ENCODE peak calls at places on chromosome 22, in seven cellular contexts. Q is suprapubic skin, H is lung, K is fibroblast of villous mesenchyme, W is BJ, J is esophagus squamous epithelium, E is heart right ventricle. A is an unnamed sample.

GRCh38 chr22:22616636-22617035 is 27.8 kb upstream of the GGTLC2 start:
- DNase-seq in Q (no peak), H (no peak), K (no peak), W (no peak), J (no peak), E (no peak), A (no peak)

GRCh38 chr22:46674906-46675305 is 54.7 kb downstream of the GRAMD4 start:
- DNase-seq in Q (no peak), H (no peak), K (no peak), W (no peak), J (no peak), E (no peak), A (no peak)

GRCh38 chr22:29037340-29037932 is 24.2 kb downstream of the C22orf31 start:
- DNase-seq in Q (no peak), H (no peak), K (no peak), W (no peak), J (no peak), E (no peak), A (no peak)

GRCh38 chr22:45319319-45319675 is 9.6 kb downstream of the FAM118A start:
- DNase-seq in Q (no peak), H (no peak), K (peak), W (no peak), J (no peak), E (no peak), A (peak)

GRCh38 chr22:40178417-40179409 is 988 bp downstream of the TNRC6B start:
- DNase-seq in Q (no peak), H (no peak), K (peak), W (no peak), J (no peak), E (no peak), A (no peak)

GRCh38 chr22:44444341-44445306 is 53.4 kb downstream of the RTL6 start:
- DNase-seq in Q (no peak), H (no peak), K (no peak), W (no peak), J (no peak), E (no peak), A (no peak)

GRCh38 chr22:46439576-46440465 is 97.6 kb downstream of the CELSR1 start:
- DNase-seq in Q (no peak), H (no peak), K (no peak), W (no peak), J (no peak), E (no peak), A (no peak)

GRCh38 chr22:45720875-45721378 is 49.3 kb downstream of the ATXN10 start:
- DNase-seq in Q (no peak), H (no peak), K (no peak), W (no peak), J (no peak), E (no peak), A (no peak)

GRCh38 chr22:28009272-28009827 is 90.3 kb upstream of the PITPNB start:
- DNase-seq in Q (peak), H (peak), K (peak), W (peak), J (no peak), E (peak), A (peak)

GRCh38 chr22:34950480-34950879 is 115.5 kb upstream of the ISX start:
- DNase-seq in Q (no peak), H (no peak), K (no peak), W (no peak), J (no peak), E (no peak), A (no peak)

GRCh38 chr22:23064381-23065068 is 5.8 kb upstream of the GNAZ start:
- DNase-seq in Q (peak), H (no peak), K (no peak), W (no peak), J (no peak), E (peak), A (no peak)

GRCh38 chr22:29030016-29030617 is 31.5 kb downstream of the C22orf31 start:
- DNase-seq in Q (no peak), H (no peak), K (peak), W (no peak), J (no peak), E (no peak), A (peak)

GRCh38 chr22:44214764-44215163 is 34.0 kb downstream of the PARVG start:
- DNase-seq in Q (no peak), H (peak), K (no peak), W (no peak), J (no peak), E (no peak), A (no peak)

GRCh38 chr22:16774911-16775529 is 50.2 kb downstream of the XKR3 start:
- DNase-seq in Q (no peak), H (no peak), K (no peak), W (no peak), J (no peak), E (no peak), A (no peak)

GRCh38 chr22:49142891-49143290 is 684.8 kb downstream of the BRD1 start:
- DNase-seq in Q (no peak), H (no peak), K (no peak), W (no peak), J (no peak), E (no peak), A (no peak)

GRCh38 chr22:41745968-41746367 is 46.7 kb downstream of the MEI1 start:
- DNase-seq in Q (no peak), H (no peak), K (no peak), W (no peak), J (no peak), E (no peak), A (no peak)

GRCh38 chr22:43945632-43946390 is 9.4 kb upstream of the SAMM50 start:
- DNase-seq in Q (no peak), H (peak), K (peak), W (no peak), J (no peak), E (peak), A (no peak)

GRCh38 chr22:46992121-46992731 is 229.8 kb downstream of the TBC1D22A start:
- DNase-seq in Q (no peak), H (no peak), K (no peak), W (no peak), J (no peak), E (no peak), A (no peak)

GRCh38 chr22:48952256-48953102 is 875.2 kb downstream of the BRD1 start:
- DNase-seq in Q (peak), H (peak), K (no peak), W (no peak), J (no peak), E (no peak), A (no peak)

GRCh38 chr22:28903719-28904118 is 20.3 kb downstream of the ZNRF3 start:
- DNase-seq in Q (no peak), H (no peak), K (no peak), W (no peak), J (no peak), E (peak), A (no peak)

GRCh38 chr22:24467340-24467739 is 27.8 kb upstream of the UPB1 start:
- DNase-seq in Q (no peak), H (no peak), K (no peak), W (no peak), J (no peak), E (no peak), A (no peak)

GRCh38 chr22:47041201-47042115 is 279.0 kb downstream of the TBC1D22A start:
- DNase-seq in Q (no peak), H (no peak), K (no peak), W (no peak), J (no peak), E (no peak), A (no peak)

GRCh38 chr22:32544953-32545558 is 70.4 kb downstream of the FBXO7 start:
- DNase-seq in Q (no peak), H (no peak), K (peak), W (peak), J (no peak), E (no peak), A (no peak)

GRCh38 chr22:32389685-32390084 is 22.4 kb downstream of the RTCB start:
- DNase-seq in Q (no peak), H (no peak), K (peak), W (no peak), J (no peak), E (no peak), A (no peak)

GRCh38 chr22:49052023-49052538 is 775.6 kb downstream of the BRD1 start:
- DNase-seq in Q (no peak), H (no peak), K (no peak), W (no peak), J (no peak), E (no peak), A (no peak)

GRCh38 chr22:25201557-25202273 is 2.1 kb downstream of the CRYBB3 start:
- DNase-seq in Q (no peak), H (no peak), K (no peak), W (no peak), J (no peak), E (no peak), A (no peak)

DNA sequence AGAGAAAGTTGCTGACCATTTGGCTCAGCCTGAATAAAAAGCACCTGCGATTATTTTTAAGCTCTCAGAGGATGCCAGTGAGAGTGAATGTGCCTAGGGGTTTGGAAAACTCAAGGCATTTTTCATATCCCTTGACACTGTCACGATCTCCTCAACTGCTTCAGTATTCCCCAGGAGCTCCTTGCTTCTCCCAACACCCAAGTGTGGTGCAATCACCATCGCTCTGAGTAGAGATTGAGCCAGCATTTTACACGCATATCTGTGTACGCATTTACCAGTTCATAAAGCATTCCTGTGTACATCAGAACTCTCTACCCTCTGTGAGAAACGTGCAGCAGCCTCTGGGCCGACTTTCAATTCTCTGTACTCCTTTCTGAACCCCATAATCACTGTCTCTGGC is 1.3 kb downstream of the SRRD start:
- DNase-seq in Q (no peak), H (no peak), K (peak), W (no peak), J (no peak), E (no peak), A (no peak)
- H3K4me3 ChIP-seq in Q (peak), H (no peak), K (no peak), W (no peak), J (no peak), E (no peak), A (no peak)

DNA sequence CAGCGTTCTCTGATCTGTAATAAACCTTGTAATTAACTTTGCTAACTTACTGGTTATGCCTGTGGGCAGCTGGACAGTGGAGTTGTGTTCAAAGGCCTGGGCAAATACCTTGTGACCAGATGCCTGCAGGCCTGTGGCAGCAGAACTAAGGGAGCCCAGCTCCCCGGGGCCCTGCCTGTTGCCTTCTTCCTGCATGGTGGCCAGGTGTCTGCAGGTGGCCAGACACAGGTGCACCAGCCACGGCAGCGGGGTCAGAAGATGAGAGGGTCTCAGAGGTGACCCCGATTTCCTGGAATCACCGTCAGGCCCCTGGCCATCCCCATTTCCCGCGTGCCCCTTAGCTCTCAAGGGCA is 127.2 kb downstream of the OSBP2 start:
- DNase-seq in Q (no peak), H (no peak), K (no peak), W (no peak), J (no peak), E (no peak), A (no peak)
- H3K4me3 ChIP-seq in Q (peak), H (no peak), K (no peak), W (peak), J (peak), E (peak), A (peak)

GRCh38 chr22:50197856-50198623 is 2.8 kb upstream of the SELENOO start:
- DNase-seq in Q (no peak), H (no peak), K (no peak), W (no peak), J (no peak), E (no peak), A (no peak)

GRCh38 chr22:50199836-50200332 is 927 bp upstream of the SELENOO start:
- DNase-seq in Q (no peak), H (no peak), K (peak), W (no peak), J (no peak), E (no peak), A (no peak)

GRCh38 chr22:50198624-50199017 is 2.2 kb upstream of the SELENOO start:
- DNase-seq in Q (no peak), H (no peak), K (no peak), W (no peak), J (no peak), E (no peak), A (no peak)

GRCh38 chr22:50200333-50201190 is at the start of gene SELENOO:
- DNase-seq in Q (peak), H (peak), K (peak), W (no peak), J (peak), E (peak), A (peak)

DNA sequence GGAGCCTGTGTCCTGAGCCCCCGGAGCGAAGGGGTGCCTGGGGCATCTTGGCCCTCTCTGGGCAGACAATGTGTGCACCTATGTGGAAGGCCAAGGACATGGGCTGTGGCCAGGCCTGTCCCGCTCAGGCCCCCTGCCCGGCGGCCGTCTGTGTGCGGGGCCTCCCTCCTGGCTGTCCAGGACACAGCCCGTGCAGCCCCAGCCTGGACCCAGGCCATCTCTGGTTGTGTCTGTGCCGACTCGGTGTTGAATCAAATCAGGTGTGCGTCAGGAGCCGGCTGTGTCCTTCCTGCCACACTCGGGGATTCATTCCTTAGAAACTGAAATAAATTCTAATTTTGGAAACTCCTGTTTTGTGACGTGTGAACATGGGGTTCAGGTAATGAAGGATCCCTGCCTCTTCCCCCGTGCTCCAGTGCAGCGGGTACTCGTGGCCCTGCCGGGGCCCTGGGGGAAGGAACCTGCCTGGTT is 1.5 kb upstream of the SELENOO start:
- DNase-seq in Q (no peak), H (no peak), K (no peak), W (no peak), J (no peak), E (no peak), A (no peak)
- H3K4me3 ChIP-seq in Q (no peak), H (no peak), K (no peak), W (no peak), J (no peak), E (no peak), A (no peak)

DNA sequence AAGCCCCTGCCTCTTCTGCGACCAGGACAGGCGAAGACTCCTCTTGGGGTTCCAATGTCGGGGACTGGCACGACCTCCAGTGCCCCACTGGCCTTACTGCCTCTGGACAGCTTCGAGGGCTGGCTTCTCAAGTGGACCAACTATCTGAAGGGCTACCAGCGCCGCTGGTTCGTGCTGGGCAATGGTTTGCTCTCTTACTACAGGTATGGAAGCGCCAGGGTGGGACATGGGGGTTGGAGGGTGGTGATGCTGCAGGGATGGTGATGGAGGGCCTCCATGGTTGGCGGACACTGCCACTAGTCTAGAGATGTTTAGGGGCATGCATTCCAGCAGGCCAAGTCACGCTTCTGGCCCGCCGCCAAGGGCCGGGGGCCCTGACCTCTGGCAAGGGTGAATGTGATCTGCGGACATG is 683 bp downstream of the OSBP2 start:
- DNase-seq in Q (no peak), H (no peak), K (no peak), W (no peak), J (no peak), E (no peak), A (no peak)
- H3K4me3 ChIP-seq in Q (peak), H (peak), K (peak), W (no peak), J (peak), E (peak), A (peak)

GRCh38 chr22:30309981-30310672 is 16.6 kb downstream of the TBC1D10A start:
- DNase-seq in Q (peak), H (peak), K (peak), W (no peak), J (no peak), E (no peak), A (no peak)
- H3K4me3 ChIP-seq in Q (no peak), H (no peak), K (no peak), W (no peak), J (no peak), E (no peak), A (no peak)

DNA sequence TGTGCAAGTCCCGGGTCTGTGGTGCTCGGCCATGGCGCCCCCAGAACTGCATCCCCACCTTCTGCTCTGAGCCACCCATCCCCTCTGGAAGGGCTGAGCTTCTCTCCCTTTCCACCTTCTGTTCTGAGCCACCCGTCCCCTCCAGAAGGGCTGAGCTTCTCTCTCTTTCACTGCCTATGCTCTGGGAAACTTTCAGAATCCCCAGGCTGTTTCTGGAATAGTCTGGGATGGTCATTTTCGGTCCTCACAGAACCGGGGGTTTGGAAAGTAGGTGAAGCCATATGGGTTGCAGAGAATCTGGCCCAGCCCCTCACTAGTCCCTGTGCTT is 3.4 kb upstream of the BID start:
- DNase-seq in Q (no peak), H (no peak), K (no peak), W (no peak), J (no peak), E (no peak), A (no peak)
- H3K4me3 ChIP-seq in Q (peak), H (peak), K (no peak), W (no peak), J (peak), E (no peak), A (no peak)

DNA sequence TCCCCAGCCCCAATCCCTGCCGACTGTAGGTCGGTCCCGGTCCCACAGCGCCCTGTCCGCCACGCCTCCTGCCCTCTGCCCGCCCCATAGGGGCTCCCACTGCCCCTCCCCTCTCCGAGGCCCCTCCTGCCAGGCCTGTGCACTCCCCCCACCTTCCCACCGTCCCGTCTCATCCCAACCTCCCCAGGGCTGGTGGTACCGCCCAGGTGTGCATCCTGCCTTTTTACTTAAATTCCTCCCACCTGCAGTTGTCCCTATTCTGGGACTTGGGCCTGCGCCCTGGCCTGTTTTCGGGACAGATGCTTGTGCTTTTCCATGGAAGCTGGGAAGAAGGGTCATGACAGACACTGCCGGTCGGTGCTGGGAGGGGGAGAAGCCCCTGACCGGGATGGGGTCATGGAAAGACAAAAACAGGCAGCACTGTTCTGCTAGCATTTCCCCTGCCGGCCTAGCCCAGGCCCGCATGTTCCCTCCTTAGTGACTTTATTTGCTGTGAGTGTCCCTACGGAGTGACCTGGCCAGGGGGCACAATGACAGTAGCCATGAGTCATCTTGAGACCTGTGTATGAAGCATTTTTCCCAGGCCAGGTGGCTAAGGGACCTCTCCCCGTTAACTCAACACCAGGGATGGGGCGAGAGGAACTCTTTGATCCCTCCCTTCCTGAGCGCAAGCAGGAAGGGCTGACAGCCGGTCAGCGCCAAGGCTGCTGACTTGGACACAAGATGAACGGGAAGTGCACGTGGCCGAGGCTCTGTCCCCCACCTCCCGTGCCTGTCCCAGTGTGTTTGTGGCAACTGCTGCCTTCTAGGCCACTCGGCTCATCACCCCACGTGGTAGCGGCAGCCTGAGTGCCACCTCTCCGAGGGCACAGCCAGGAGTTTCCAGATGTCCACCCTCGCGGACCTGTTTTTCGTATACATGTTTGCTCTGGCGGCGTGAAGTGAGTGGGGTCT is 7.1 kb downstream of the TBX1 start:
- DNase-seq in Q (no peak), H (peak), K (no peak), W (no peak), J (no peak), E (peak), A (no peak)
- H3K4me3 ChIP-seq in Q (peak), H (no peak), K (no peak), W (no peak), J (peak), E (no peak), A (no peak)

GRCh38 chr22:36352775-36353507 is 34.8 kb downstream of the MYH9 start:
- DNase-seq in Q (no peak), H (no peak), K (peak), W (no peak), J (no peak), E (peak), A (peak)
- H3K4me3 ChIP-seq in Q (no peak), H (no peak), K (no peak), W (no peak), J (no peak), E (no peak), A (no peak)